ENCODE peak calls at places on chromosomes 12 and 14, in four cellular contexts. One of them, this sample, is unnamed.

GRCh38 chr12:28346567-28346966 is 156.3 kb downstream of the CCDC91 start:
- DNase-seq in mesenchymal stem cell: no peak
- DNase-seq in IMR-90: no peak
- DNase-seq in neuronal stem cell: no peak
- DNase-seq in this sample: no peak

GRCh38 chr14:67952786-67953185 is 133.2 kb downstream of the RAD51B start:
- DNase-seq in mesenchymal stem cell: no peak
- DNase-seq in IMR-90: no peak
- DNase-seq in neuronal stem cell: no peak
- DNase-seq in this sample: no peak

GRCh38 chr12:12704593-12705230 is 8.7 kb upstream of the GPR19 start:
- DNase-seq in mesenchymal stem cell: peak
- DNase-seq in neuronal stem cell: peak
- DNase-seq in IMR-90: peak
- DNase-seq in this sample: peak

GRCh38 chr14:52602131-52602530 is 49.5 kb downstream of the GPR137C start:
- DNase-seq in mesenchymal stem cell: no peak
- DNase-seq in neuronal stem cell: no peak
- DNase-seq in IMR-90: no peak
- DNase-seq in this sample: no peak

GRCh38 chr12:113239811-113240331 is 18.6 kb downstream of the TPCN1 start:
- DNase-seq in neuronal stem cell: no peak
- DNase-seq in mesenchymal stem cell: peak
- DNase-seq in IMR-90: no peak
- DNase-seq in this sample: no peak

GRCh38 chr12:62631531-62632520 is 165.2 kb downstream of the MON2 start:
- DNase-seq in IMR-90: peak
- DNase-seq in mesenchymal stem cell: peak
- DNase-seq in neuronal stem cell: peak
- DNase-seq in this sample: peak

GRCh38 chr12:108440736-108441135 is 74.3 kb upstream of the FICD start:
- DNase-seq in neuronal stem cell: no peak
- DNase-seq in mesenchymal stem cell: no peak
- DNase-seq in IMR-90: no peak
- DNase-seq in this sample: no peak

GRCh38 chr12:120855823-120856589 is 48.2 kb downstream of the SPPL3 start:
- DNase-seq in mesenchymal stem cell: no peak
- DNase-seq in neuronal stem cell: no peak
- DNase-seq in IMR-90: no peak
- DNase-seq in this sample: no peak

GRCh38 chr14:105880616-105881015 is 354.2 kb downstream of the TMEM121 start:
- DNase-seq in mesenchymal stem cell: no peak
- DNase-seq in IMR-90: no peak
- DNase-seq in neuronal stem cell: no peak
- DNase-seq in this sample: no peak

GRCh38 chr12:24752763-24753462 is 196.0 kb downstream of the BCAT1 start:
- DNase-seq in mesenchymal stem cell: no peak
- DNase-seq in IMR-90: no peak
- DNase-seq in neuronal stem cell: no peak
- DNase-seq in this sample: no peak

GRCh38 chr12:100267603-100268281 is 765 bp downstream of the SCYL2 start:
- DNase-seq in neuronal stem cell: peak
- DNase-seq in IMR-90: peak
- DNase-seq in mesenchymal stem cell: peak
- DNase-seq in this sample: no peak

GRCh38 chr12:85821759-85822158 is 14.4 kb downstream of the RASSF9 start:
- DNase-seq in mesenchymal stem cell: peak
- DNase-seq in IMR-90: no peak
- DNase-seq in neuronal stem cell: no peak
- DNase-seq in this sample: no peak

GRCh38 chr12:106308611-106309010 is 6.1 kb downstream of the TCP11L2 start:
- DNase-seq in neuronal stem cell: no peak
- DNase-seq in mesenchymal stem cell: no peak
- DNase-seq in IMR-90: no peak
- DNase-seq in this sample: no peak

GRCh38 chr14:41915732-41916131 is 309.1 kb downstream of the LRFN5 start:
- DNase-seq in IMR-90: no peak
- DNase-seq in neuronal stem cell: no peak
- DNase-seq in mesenchymal stem cell: no peak
- DNase-seq in this sample: no peak

GRCh38 chr12:13365782-13366366 is 169.3 kb downstream of the EMP1 start:
- DNase-seq in neuronal stem cell: no peak
- DNase-seq in IMR-90: no peak
- DNase-seq in mesenchymal stem cell: no peak
- DNase-seq in this sample: no peak

GRCh38 chr12:12405882-12406281 is 49.0 kb downstream of the BORCS5 start:
- DNase-seq in IMR-90: no peak
- DNase-seq in mesenchymal stem cell: no peak
- DNase-seq in neuronal stem cell: no peak
- DNase-seq in this sample: no peak

GRCh38 chr12:113052326-113052725 is 4.2 kb upstream of the DTX1 start:
- DNase-seq in neuronal stem cell: no peak
- DNase-seq in mesenchymal stem cell: no peak
- DNase-seq in IMR-90: no peak
- DNase-seq in this sample: no peak

GRCh38 chr12:84741727-84742126 is 170.9 kb downstream of the SLC6A15 start:
- DNase-seq in mesenchymal stem cell: no peak
- DNase-seq in IMR-90: no peak
- DNase-seq in neuronal stem cell: no peak
- DNase-seq in this sample: no peak

GRCh38 chr14:60301685-60302084 is 52.7 kb downstream of the PPM1A start:
- DNase-seq in mesenchymal stem cell: no peak
- DNase-seq in IMR-90: no peak
- DNase-seq in neuronal stem cell: no peak
- DNase-seq in this sample: no peak

GRCh38 chr14:85131523-85131922 is 398.4 kb upstream of the FLRT2 start:
- DNase-seq in neuronal stem cell: no peak
- DNase-seq in IMR-90: no peak
- DNase-seq in mesenchymal stem cell: no peak
- DNase-seq in this sample: peak

GRCh38 chr14:61584258-61584657 is 111.1 kb upstream of the HIF1A start:
- DNase-seq in IMR-90: peak
- DNase-seq in neuronal stem cell: no peak
- DNase-seq in mesenchymal stem cell: peak
- DNase-seq in this sample: no peak

GRCh38 chr14:50039734-50040400 is 76.5 kb downstream of the VCPKMT start:
- DNase-seq in mesenchymal stem cell: peak
- DNase-seq in IMR-90: no peak
- DNase-seq in neuronal stem cell: no peak
- DNase-seq in this sample: no peak

GRCh38 chr12:69440016-69440415 is 30.2 kb upstream of the FRS2 start:
- DNase-seq in IMR-90: no peak
- DNase-seq in neuronal stem cell: no peak
- DNase-seq in mesenchymal stem cell: no peak
- DNase-seq in this sample: no peak

GRCh38 chr12:79988368-79988767 is 53.5 kb upstream of the PPP1R12A start:
- DNase-seq in neuronal stem cell: no peak
- DNase-seq in mesenchymal stem cell: peak
- DNase-seq in IMR-90: peak
- DNase-seq in this sample: no peak

GRCh38 chr12:58349161-58349560 is 407.8 kb downstream of the ATP23 start:
- DNase-seq in mesenchymal stem cell: no peak
- DNase-seq in neuronal stem cell: no peak
- DNase-seq in IMR-90: peak
- DNase-seq in this sample: no peak

GRCh38 chr12:105554223-105554678 is 223.8 kb downstream of the C12orf75 start:
- DNase-seq in mesenchymal stem cell: no peak
- DNase-seq in IMR-90: no peak
- DNase-seq in neuronal stem cell: peak
- DNase-seq in this sample: no peak

GRCh38 chr12:25979563-25979962 is 21.1 kb downstream of the RASSF8 start:
- DNase-seq in mesenchymal stem cell: no peak
- DNase-seq in IMR-90: no peak
- DNase-seq in neuronal stem cell: no peak
- DNase-seq in this sample: no peak
- H3K23ac ChIP-seq in mesenchymal stem cell: no peak
- H3K23ac ChIP-seq in IMR-90: no peak
- H3K23ac ChIP-seq in neuronal stem cell: no peak
- H3K23ac ChIP-seq in this sample: no peak

GRCh38 chr14:99737451-99737951 is 53.4 kb downstream of the CYP46A1 start:
- DNase-seq in neuronal stem cell: no peak
- DNase-seq in mesenchymal stem cell: no peak
- DNase-seq in IMR-90: no peak
- DNase-seq in this sample: no peak
- H3K9ac ChIP-seq in neuronal stem cell: peak
- H3K9ac ChIP-seq in mesenchymal stem cell: peak
- H3K9ac ChIP-seq in IMR-90: peak
- H3K9ac ChIP-seq in this sample: no peak

GRCh38 chr14:81062380-81062779 is 107.0 kb downstream of the TSHR start:
- DNase-seq in IMR-90: no peak
- DNase-seq in mesenchymal stem cell: no peak
- DNase-seq in neuronal stem cell: no peak
- DNase-seq in this sample: no peak
- H2AFZ ChIP-seq in IMR-90: no peak
- H2AFZ ChIP-seq in mesenchymal stem cell: no peak
- H2AFZ ChIP-seq in neuronal stem cell: no peak
- H2AFZ ChIP-seq in this sample: no peak

GRCh38 chr14:101628975-101629374 is 67.7 kb downstream of the DIO3 start:
- DNase-seq in mesenchymal stem cell: no peak
- DNase-seq in neuronal stem cell: no peak
- DNase-seq in IMR-90: no peak
- DNase-seq in this sample: no peak
- H3K23ac ChIP-seq in mesenchymal stem cell: no peak
- H3K23ac ChIP-seq in neuronal stem cell: peak
- H3K23ac ChIP-seq in IMR-90: no peak
- H3K23ac ChIP-seq in this sample: no peak

GRCh38 chr14:81473456-81474155 is 60.0 kb downstream of the SEL1L start:
- DNase-seq in IMR-90: no peak
- DNase-seq in neuronal stem cell: no peak
- DNase-seq in mesenchymal stem cell: no peak
- DNase-seq in this sample: no peak
- H3K9ac ChIP-seq in IMR-90: no peak
- H3K9ac ChIP-seq in neuronal stem cell: no peak
- H3K9ac ChIP-seq in mesenchymal stem cell: no peak
- H3K9ac ChIP-seq in this sample: no peak

GRCh38 chr14:103095210-103095778 is 769 bp downstream of the EXOC3L4 start:
- DNase-seq in mesenchymal stem cell: no peak
- DNase-seq in IMR-90: no peak
- DNase-seq in neuronal stem cell: no peak
- DNase-seq in this sample: no peak
- H2AFZ ChIP-seq in mesenchymal stem cell: no peak
- H2AFZ ChIP-seq in IMR-90: peak
- H2AFZ ChIP-seq in neuronal stem cell: no peak
- H2AFZ ChIP-seq in this sample: no peak

GRCh38 chr12:95178136-95178535 is 39.1 kb downstream of the FGD6 start:
- DNase-seq in mesenchymal stem cell: no peak
- DNase-seq in neuronal stem cell: no peak
- DNase-seq in IMR-90: no peak
- DNase-seq in this sample: no peak
- H3K23ac ChIP-seq in mesenchymal stem cell: no peak
- H3K23ac ChIP-seq in neuronal stem cell: no peak
- H3K23ac ChIP-seq in IMR-90: no peak
- H3K23ac ChIP-seq in this sample: no peak

GRCh38 chr14:71168564-71168963 is 261.3 kb downstream of the PCNX1 start:
- DNase-seq in IMR-90: no peak
- DNase-seq in mesenchymal stem cell: no peak
- DNase-seq in neuronal stem cell: no peak
- DNase-seq in this sample: no peak

GRCh38 chr14:71165650-71166049 is 258.4 kb downstream of the PCNX1 start:
- DNase-seq in neuronal stem cell: no peak
- DNase-seq in IMR-90: no peak
- DNase-seq in mesenchymal stem cell: no peak
- DNase-seq in this sample: no peak

GRCh38 chr14:71166434-71166833 is 259.2 kb downstream of the PCNX1 start:
- DNase-seq in mesenchymal stem cell: no peak
- DNase-seq in IMR-90: peak
- DNase-seq in neuronal stem cell: no peak
- DNase-seq in this sample: no peak

GRCh38 chr14:71169861-71170260 is 262.6 kb downstream of the PCNX1 start:
- DNase-seq in IMR-90: no peak
- DNase-seq in mesenchymal stem cell: no peak
- DNase-seq in neuronal stem cell: no peak
- DNase-seq in this sample: no peak

DNA sequence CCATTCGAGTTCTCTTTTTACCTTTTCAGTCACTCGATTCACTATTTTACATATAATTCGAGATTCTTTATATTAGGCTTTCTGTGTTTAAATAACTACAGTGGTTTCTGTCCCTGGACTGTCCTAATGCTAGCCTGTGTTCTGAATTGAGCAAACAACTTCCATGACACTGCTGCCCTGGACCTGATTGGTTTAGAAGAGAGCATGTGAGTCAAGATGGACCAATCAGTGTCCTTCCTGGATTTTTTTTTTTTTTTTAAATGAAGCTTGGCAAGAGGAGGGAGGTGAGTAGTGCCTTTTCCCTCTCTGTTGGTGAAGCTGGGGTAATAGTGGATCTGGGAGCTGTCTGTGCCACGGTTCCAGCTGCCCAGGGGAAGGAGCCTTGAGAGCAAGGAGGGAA is 261.8 kb downstream of the PCNX1 start:
- DNase-seq in IMR-90: no peak
- DNase-seq in mesenchymal stem cell: no peak
- DNase-seq in neuronal stem cell: no peak
- DNase-seq in this sample: no peak
- H3K9ac ChIP-seq in IMR-90: no peak
- H3K9ac ChIP-seq in mesenchymal stem cell: no peak
- H3K9ac ChIP-seq in neuronal stem cell: no peak
- H3K9ac ChIP-seq in this sample: no peak

GRCh38 chr12:6998708-6999451 is 19.4 kb downstream of the LPCAT3 start:
- DNase-seq in IMR-90: no peak
- DNase-seq in mesenchymal stem cell: no peak
- DNase-seq in neuronal stem cell: no peak
- DNase-seq in this sample: no peak

GRCh38 chr12:6996040-6996441 is 22.2 kb downstream of the LPCAT3 start:
- DNase-seq in IMR-90: peak
- DNase-seq in mesenchymal stem cell: peak
- DNase-seq in neuronal stem cell: no peak
- DNase-seq in this sample: no peak
- H2AFZ ChIP-seq in IMR-90: no peak
- H2AFZ ChIP-seq in mesenchymal stem cell: no peak
- H2AFZ ChIP-seq in neuronal stem cell: no peak
- H2AFZ ChIP-seq in this sample: no peak

GRCh38 chr14:90740081-90740480 is 76.1 kb downstream of the TTC7B start:
- DNase-seq in IMR-90: no peak
- DNase-seq in neuronal stem cell: no peak
- DNase-seq in mesenchymal stem cell: no peak
- DNase-seq in this sample: no peak
- H3K23ac ChIP-seq in IMR-90: no peak
- H3K23ac ChIP-seq in neuronal stem cell: no peak
- H3K23ac ChIP-seq in mesenchymal stem cell: no peak
- H3K23ac ChIP-seq in this sample: no peak

This sample was measured in H9.